ENCODE peak calls at places on chromosome 14, in eight cellular contexts. One of them, this sample, is unnamed. For H3K27me3, the result is how much of the 10 kb centered on the place peaks cover.

GRCh38 chr14:65927871-65928270 is 515.3 kb downstream of the FUT8 start:
- DNase-seq in HL-60: no peak
- DNase-seq in heart right ventricle: no peak
- DNase-seq in IMR-90: no peak
- DNase-seq in spleen: peak
- DNase-seq in ascending aorta: no peak
- DNase-seq in pancreas: no peak
- DNase-seq in tibial artery: no peak
- DNase-seq in this sample: no peak

GRCh38 chr14:90795744-90796143 is 20.5 kb downstream of the TTC7B start:
- DNase-seq in HL-60: no peak
- DNase-seq in heart right ventricle: no peak
- DNase-seq in IMR-90: peak
- DNase-seq in spleen: no peak
- DNase-seq in ascending aorta: no peak
- DNase-seq in pancreas: no peak
- DNase-seq in tibial artery: no peak
- DNase-seq in this sample: peak

GRCh38 chr14:68544150-68544892 is 248.5 kb downstream of the ZFP36L1 start:
- DNase-seq in HL-60: no peak
- DNase-seq in heart right ventricle: no peak
- DNase-seq in IMR-90: peak
- DNase-seq in spleen: no peak
- DNase-seq in ascending aorta: peak
- DNase-seq in pancreas: no peak
- DNase-seq in tibial artery: peak
- DNase-seq in this sample: peak

GRCh38 chr14:85296466-85297210 is 233.3 kb upstream of the FLRT2 start:
- DNase-seq in HL-60: peak
- DNase-seq in heart right ventricle: no peak
- DNase-seq in IMR-90: peak
- DNase-seq in spleen: no peak
- DNase-seq in ascending aorta: no peak
- DNase-seq in pancreas: no peak
- DNase-seq in tibial artery: no peak
- DNase-seq in this sample: no peak

GRCh38 chr14:57317248-57317833 is 48.6 kb downstream of the AP5M1 start:
- DNase-seq in HL-60: peak
- DNase-seq in heart right ventricle: peak
- DNase-seq in IMR-90: peak
- DNase-seq in spleen: peak
- DNase-seq in ascending aorta: no peak
- DNase-seq in pancreas: peak
- DNase-seq in tibial artery: peak
- DNase-seq in this sample: peak

GRCh38 chr14:55764784-55765183 is 184.8 kb downstream of the KTN1 start:
- DNase-seq in HL-60: no peak
- DNase-seq in heart right ventricle: no peak
- DNase-seq in IMR-90: no peak
- DNase-seq in spleen: no peak
- DNase-seq in ascending aorta: no peak
- DNase-seq in pancreas: no peak
- DNase-seq in tibial artery: no peak
- DNase-seq in this sample: no peak

GRCh38 chr14:66530526-66530925 is 22.6 kb downstream of the GPHN start:
- DNase-seq in HL-60: no peak
- DNase-seq in heart right ventricle: no peak
- DNase-seq in IMR-90: no peak
- DNase-seq in spleen: no peak
- DNase-seq in ascending aorta: no peak
- DNase-seq in pancreas: no peak
- DNase-seq in tibial artery: no peak
- DNase-seq in this sample: no peak

GRCh38 chr14:81323621-81324400 is 76.3 kb downstream of the STON2 start:
- DNase-seq in HL-60: no peak
- DNase-seq in heart right ventricle: no peak
- DNase-seq in IMR-90: no peak
- DNase-seq in spleen: no peak
- DNase-seq in ascending aorta: no peak
- DNase-seq in pancreas: peak
- DNase-seq in tibial artery: no peak
- DNase-seq in this sample: no peak

GRCh38 chr14:74860179-74860578 is 15.8 kb downstream of the PROX2 start:
- DNase-seq in HL-60: no peak
- DNase-seq in heart right ventricle: no peak
- DNase-seq in IMR-90: no peak
- DNase-seq in spleen: no peak
- DNase-seq in ascending aorta: no peak
- DNase-seq in pancreas: no peak
- DNase-seq in tibial artery: no peak
- DNase-seq in this sample: no peak

GRCh38 chr14:28321475-28322244 is 444.9 kb upstream of the FOXG1 start:
- DNase-seq in HL-60: no peak
- DNase-seq in heart right ventricle: no peak
- DNase-seq in IMR-90: no peak
- DNase-seq in spleen: no peak
- DNase-seq in ascending aorta: no peak
- DNase-seq in pancreas: no peak
- DNase-seq in tibial artery: no peak
- DNase-seq in this sample: no peak

DNA sequence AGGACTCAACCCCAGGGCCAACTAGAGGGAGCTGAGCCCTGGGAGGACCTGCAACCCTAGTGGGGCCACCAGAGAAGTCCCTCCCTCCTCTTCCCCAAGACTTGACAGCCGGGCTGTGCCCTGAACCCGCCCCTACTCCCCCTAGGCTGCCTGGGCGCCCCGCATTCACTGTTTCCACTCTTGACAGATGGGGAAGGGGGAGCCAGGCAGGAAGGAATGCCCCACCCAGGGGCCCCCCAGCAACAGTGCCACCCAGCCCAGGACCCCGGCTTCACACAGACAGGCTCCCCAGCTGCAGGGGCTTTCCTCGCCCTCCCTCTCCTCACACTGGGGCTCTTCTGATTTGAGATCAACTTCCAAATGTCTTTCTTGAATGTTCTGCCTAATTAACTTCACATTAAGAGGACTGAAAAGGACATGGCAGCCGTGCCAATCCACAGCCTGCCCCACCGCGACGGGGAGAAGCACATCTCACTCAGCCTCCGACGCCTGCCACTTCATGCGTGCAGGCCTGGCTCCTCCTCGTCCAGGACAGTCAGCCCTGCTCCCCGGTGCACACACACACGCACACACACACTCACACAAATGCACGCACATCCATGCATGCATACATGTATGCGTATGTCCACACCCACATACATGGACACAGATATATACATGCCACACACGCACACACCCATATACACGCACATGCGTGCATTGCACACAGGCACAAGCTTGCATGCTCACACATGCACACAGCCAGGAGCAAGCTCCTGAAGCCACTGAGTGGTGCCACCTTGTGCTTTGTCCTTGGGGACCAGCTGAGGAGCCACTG is 19.6 kb upstream of the C14orf180 start:
- DNase-seq in HL-60: no peak
- DNase-seq in heart right ventricle: peak
- DNase-seq in IMR-90: no peak
- DNase-seq in spleen: peak
- DNase-seq in ascending aorta: no peak
- DNase-seq in pancreas: peak
- DNase-seq in tibial artery: no peak
- DNase-seq in this sample: no peak
- H3K27me3 ChIP-seq in HL-60: under half
- H3K27me3 ChIP-seq in heart right ventricle: under half
- H3K27me3 ChIP-seq in IMR-90: under half
- H3K27me3 ChIP-seq in spleen: under half
- H3K27me3 ChIP-seq in ascending aorta: under half
- H3K27me3 ChIP-seq in pancreas: under half
- H3K27me3 ChIP-seq in tibial artery: half or more
- H3K27me3 ChIP-seq in this sample: under half

GRCh38 chr14:54220122-54220691 is 176.6 kb upstream of the CDKN3 start:
- DNase-seq in HL-60: no peak
- DNase-seq in heart right ventricle: peak
- DNase-seq in IMR-90: no peak
- DNase-seq in spleen: no peak
- DNase-seq in ascending aorta: no peak
- DNase-seq in pancreas: no peak
- DNase-seq in tibial artery: no peak
- DNase-seq in this sample: no peak
- H3K27me3 ChIP-seq in HL-60: under half
- H3K27me3 ChIP-seq in heart right ventricle: half or more
- H3K27me3 ChIP-seq in IMR-90: under half
- H3K27me3 ChIP-seq in spleen: under half
- H3K27me3 ChIP-seq in ascending aorta: under half
- H3K27me3 ChIP-seq in pancreas: under half
- H3K27me3 ChIP-seq in tibial artery: under half
- H3K27me3 ChIP-seq in this sample: under half

GRCh38 chr14:76538648-76539008 is 162.7 kb downstream of the ESRRB start:
- DNase-seq in HL-60: no peak
- DNase-seq in heart right ventricle: no peak
- DNase-seq in IMR-90: no peak
- DNase-seq in spleen: no peak
- DNase-seq in ascending aorta: no peak
- DNase-seq in pancreas: no peak
- DNase-seq in tibial artery: no peak
- DNase-seq in this sample: no peak
- H3K27me3 ChIP-seq in HL-60: under half
- H3K27me3 ChIP-seq in heart right ventricle: under half
- H3K27me3 ChIP-seq in IMR-90: under half
- H3K27me3 ChIP-seq in spleen: under half
- H3K27me3 ChIP-seq in ascending aorta: under half
- H3K27me3 ChIP-seq in pancreas: under half
- H3K27me3 ChIP-seq in tibial artery: under half
- H3K27me3 ChIP-seq in this sample: under half

GRCh38 chr14:104549536-104550339 is 29.8 kb upstream of the C14orf180 start:
- DNase-seq in HL-60: no peak
- DNase-seq in heart right ventricle: no peak
- DNase-seq in IMR-90: no peak
- DNase-seq in spleen: peak
- DNase-seq in ascending aorta: no peak
- DNase-seq in pancreas: no peak
- DNase-seq in tibial artery: no peak
- DNase-seq in this sample: no peak
- H3K27me3 ChIP-seq in HL-60: under half
- H3K27me3 ChIP-seq in heart right ventricle: under half
- H3K27me3 ChIP-seq in IMR-90: under half
- H3K27me3 ChIP-seq in spleen: under half
- H3K27me3 ChIP-seq in ascending aorta: under half
- H3K27me3 ChIP-seq in pancreas: under half
- H3K27me3 ChIP-seq in tibial artery: half or more
- H3K27me3 ChIP-seq in this sample: under half

GRCh38 chr14:99225804-99226203 is 46.2 kb downstream of the BCL11B start:
- DNase-seq in HL-60: no peak
- DNase-seq in heart right ventricle: no peak
- DNase-seq in IMR-90: no peak
- DNase-seq in spleen: no peak
- DNase-seq in ascending aorta: no peak
- DNase-seq in pancreas: no peak
- DNase-seq in tibial artery: peak
- DNase-seq in this sample: no peak

GRCh38 chr14:99226687-99227086 is 45.3 kb downstream of the BCL11B start:
- DNase-seq in HL-60: no peak
- DNase-seq in heart right ventricle: no peak
- DNase-seq in IMR-90: no peak
- DNase-seq in spleen: no peak
- DNase-seq in ascending aorta: no peak
- DNase-seq in pancreas: no peak
- DNase-seq in tibial artery: no peak
- DNase-seq in this sample: no peak

GRCh38 chr14:99221445-99221844 is 50.6 kb downstream of the BCL11B start:
- DNase-seq in HL-60: no peak
- DNase-seq in heart right ventricle: no peak
- DNase-seq in IMR-90: no peak
- DNase-seq in spleen: no peak
- DNase-seq in ascending aorta: no peak
- DNase-seq in pancreas: no peak
- DNase-seq in tibial artery: no peak
- DNase-seq in this sample: no peak

GRCh38 chr14:99224948-99225347 is 47.0 kb downstream of the BCL11B start:
- DNase-seq in HL-60: no peak
- DNase-seq in heart right ventricle: no peak
- DNase-seq in IMR-90: no peak
- DNase-seq in spleen: no peak
- DNase-seq in ascending aorta: no peak
- DNase-seq in pancreas: no peak
- DNase-seq in tibial artery: no peak
- DNase-seq in this sample: no peak

DNA sequence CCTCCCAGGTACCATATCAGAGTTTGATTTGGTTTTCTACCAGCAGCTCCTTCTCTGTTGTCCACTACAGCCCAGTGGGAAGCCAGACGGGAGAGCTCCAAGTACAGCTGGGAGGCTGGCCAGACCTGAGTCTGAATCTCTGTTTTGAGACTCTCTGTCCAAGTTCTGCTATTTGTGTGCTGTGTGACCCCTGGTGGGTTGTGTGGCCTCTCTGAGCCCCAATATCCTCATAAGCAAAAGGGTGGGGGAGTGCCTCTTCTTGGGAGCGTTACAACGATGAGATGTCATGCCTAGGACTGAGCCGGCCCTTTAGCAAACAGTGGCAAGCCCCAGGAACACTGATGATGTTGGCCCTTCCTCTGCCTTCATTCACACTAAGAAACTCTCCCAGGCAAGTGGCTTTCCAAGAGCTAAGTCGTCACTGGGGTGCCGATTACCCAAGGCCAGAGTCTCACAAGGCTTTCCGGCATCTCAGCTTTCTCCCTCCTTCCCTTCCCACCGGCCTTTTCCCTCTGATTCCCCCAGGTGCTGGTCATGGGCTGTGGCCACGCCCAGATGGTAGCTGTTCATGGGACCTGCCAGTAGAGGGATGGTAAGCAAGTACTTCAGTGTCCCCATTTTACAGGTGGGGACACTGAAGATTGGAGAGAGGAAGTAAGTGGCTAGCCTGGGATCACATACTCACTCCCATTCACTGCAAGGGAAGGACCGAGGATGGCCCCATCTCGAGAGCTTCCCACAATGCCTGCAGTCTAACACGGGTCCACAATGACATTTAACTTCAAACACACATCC is 47.7 kb downstream of the BCL11B start:
- DNase-seq in HL-60: no peak
- DNase-seq in heart right ventricle: no peak
- DNase-seq in IMR-90: no peak
- DNase-seq in spleen: no peak
- DNase-seq in ascending aorta: no peak
- DNase-seq in pancreas: no peak
- DNase-seq in tibial artery: peak
- DNase-seq in this sample: no peak
- H3K27me3 ChIP-seq in HL-60: under half
- H3K27me3 ChIP-seq in heart right ventricle: under half
- H3K27me3 ChIP-seq in IMR-90: under half
- H3K27me3 ChIP-seq in spleen: under half
- H3K27me3 ChIP-seq in ascending aorta: under half
- H3K27me3 ChIP-seq in pancreas: under half
- H3K27me3 ChIP-seq in tibial artery: under half
- H3K27me3 ChIP-seq in this sample: under half

GRCh38 chr14:106613256-106613655 is 1086.9 kb downstream of the TMEM121 start:
- DNase-seq in HL-60: no peak
- DNase-seq in heart right ventricle: no peak
- DNase-seq in IMR-90: no peak
- DNase-seq in spleen: no peak
- DNase-seq in ascending aorta: no peak
- DNase-seq in pancreas: no peak
- DNase-seq in tibial artery: no peak
- DNase-seq in this sample: no peak
- H3K27me3 ChIP-seq in HL-60: under half
- H3K27me3 ChIP-seq in heart right ventricle: under half
- H3K27me3 ChIP-seq in IMR-90: under half
- H3K27me3 ChIP-seq in spleen: under half
- H3K27me3 ChIP-seq in ascending aorta: under half
- H3K27me3 ChIP-seq in pancreas: under half
- H3K27me3 ChIP-seq in tibial artery: under half
- H3K27me3 ChIP-seq in this sample: under half

This sample was measured in MG63.